ENCODE peak calls at places on chromosomes 6 and 20, in four cellular contexts. C is esophagus squamous epithelium, J is GM23248, F is uterus. I is an unnamed sample.

GRCh38 chr6:33439956-33440648 is 14.3 kb upstream of the ZBTB9 start:
- DNase-seq in C (no peak), J (peak), F (no peak), I (no peak)

GRCh38 chr6:37624606-37625574 is 72.8 kb downstream of the MDGA1 start:
- DNase-seq in C (no peak), J (peak), F (peak), I (no peak)

GRCh38 chr6:69390125-69390524 is 406.7 kb downstream of the LMBRD1 start:
- DNase-seq in C (no peak), J (no peak), F (no peak), I (no peak)

GRCh38 chr6:90472716-90473115 is 114.2 kb downstream of the MAP3K7 start:
- DNase-seq in C (no peak), J (no peak), F (no peak), I (no peak)

GRCh38 chr20:24779886-24780285 is 169.2 kb upstream of the CST7 start:
- DNase-seq in C (no peak), J (no peak), F (no peak), I (no peak)

GRCh38 chr6:2482773-2483172 is 237.4 kb upstream of the GMDS start:
- DNase-seq in C (no peak), J (no peak), F (no peak), I (no peak)

GRCh38 chr6:152261179-152261578 is 376.0 kb downstream of the SYNE1 start:
- DNase-seq in C (no peak), J (no peak), F (no peak), I (no peak)

GRCh38 chr6:110488606-110489005 is 12.2 kb upstream of the SLC22A16 start:
- DNase-seq in C (no peak), J (no peak), F (no peak), I (no peak)

GRCh38 chr6:26016326-26017275 is 54.0 kb downstream of the TRIM38 start:
- DNase-seq in C (no peak), J (peak), F (peak), I (no peak)

GRCh38 chr6:32945106-32945761 is 4.4 kb upstream of the HLA-DMB start:
- DNase-seq in C (no peak), J (peak), F (no peak), I (no peak)

GRCh38 chr6:44386929-44387345 is 569 bp upstream of the CDC5L start:
- DNase-seq in C (no peak), J (peak), F (peak), I (no peak)

GRCh38 chr6:53830356-53830755 is 35.6 kb downstream of the LRRC1 start:
- DNase-seq in C (no peak), J (no peak), F (no peak), I (no peak)

GRCh38 chr20:50346372-50347347 is 156.0 kb downstream of the CEBPB start:
- DNase-seq in C (no peak), J (peak), F (peak), I (peak)

GRCh38 chr20:52972190-52972937 is at the start of gene TSHZ2:
- DNase-seq in C (peak), J (peak), F (peak), I (no peak)

GRCh38 chr20:52975024-52975732 is 3.0 kb downstream of the TSHZ2 start:
- DNase-seq in C (no peak), J (peak), F (no peak), I (no peak)

GRCh38 chr20:52971498-52972189 is 514 bp upstream of the TSHZ2 start:
- DNase-seq in C (no peak), J (no peak), F (no peak), I (no peak)

GRCh38 chr20:52974155-52974554 is 2.0 kb downstream of the TSHZ2 start:
- DNase-seq in C (no peak), J (peak), F (no peak), I (no peak)

GRCh38 chr20:52972965-52973819 is 1.0 kb downstream of the TSHZ2 start:
- DNase-seq in C (no peak), J (peak), F (peak), I (no peak)
- H3K4me3 ChIP-seq in C (peak), J (peak), F (peak), I (peak)

DNA sequence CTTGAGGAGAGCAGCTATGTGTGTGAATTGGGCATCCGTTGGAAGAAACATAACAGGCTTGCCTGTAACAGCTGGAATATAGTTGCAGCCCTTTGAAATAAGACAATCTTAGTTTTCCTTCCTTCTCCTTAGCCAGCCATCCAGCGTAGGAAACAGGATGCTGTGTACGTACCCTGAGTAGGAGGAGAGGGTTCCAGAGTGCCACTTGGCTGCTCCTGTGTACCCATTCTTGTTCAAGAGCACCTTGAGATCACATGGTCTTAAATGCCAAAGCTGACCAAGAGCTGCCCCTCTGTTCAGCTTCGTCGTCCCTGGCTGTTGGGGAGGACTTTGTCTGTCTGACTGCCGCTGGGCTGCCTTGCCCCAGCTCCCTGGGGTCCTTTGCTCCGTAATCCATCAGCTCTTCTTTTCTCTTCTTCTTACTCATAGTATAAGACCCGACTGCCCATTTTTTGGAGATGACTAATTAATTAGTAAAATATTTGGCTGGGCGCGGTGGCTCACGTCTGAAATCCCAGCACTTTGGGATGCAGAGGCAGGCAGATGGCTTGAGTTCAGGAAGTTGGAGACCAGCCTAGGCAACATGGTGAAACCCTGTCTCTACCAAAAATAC is 49.0 kb downstream of the RREB1 start:
- DNase-seq in C (no peak), J (peak), F (no peak), I (no peak)
- H3K4me3 ChIP-seq in C (no peak), J (peak), F (no peak), I (no peak)

DNA sequence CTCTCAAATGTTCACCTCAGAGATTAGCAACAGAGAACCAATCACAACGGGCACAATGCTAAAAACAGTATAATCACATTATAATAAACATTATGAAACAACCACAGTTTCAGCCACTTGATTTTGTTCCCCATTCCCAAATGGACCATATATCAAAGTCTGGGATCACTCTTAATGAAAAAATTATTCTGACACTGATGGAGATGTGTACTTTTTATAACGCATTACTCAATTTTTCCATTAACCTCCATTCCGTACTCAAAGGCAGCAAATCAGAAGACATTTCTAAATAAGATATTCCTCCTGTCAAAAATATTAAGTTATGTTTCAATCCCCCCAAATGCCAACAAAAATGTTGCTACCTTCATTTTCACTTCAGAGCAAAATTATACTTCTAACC is 2.8 kb downstream of the CPNE1 start:
- DNase-seq in C (no peak), J (no peak), F (no peak), I (no peak)
- H3K4me3 ChIP-seq in C (peak), J (peak), F (no peak), I (peak)

DNA sequence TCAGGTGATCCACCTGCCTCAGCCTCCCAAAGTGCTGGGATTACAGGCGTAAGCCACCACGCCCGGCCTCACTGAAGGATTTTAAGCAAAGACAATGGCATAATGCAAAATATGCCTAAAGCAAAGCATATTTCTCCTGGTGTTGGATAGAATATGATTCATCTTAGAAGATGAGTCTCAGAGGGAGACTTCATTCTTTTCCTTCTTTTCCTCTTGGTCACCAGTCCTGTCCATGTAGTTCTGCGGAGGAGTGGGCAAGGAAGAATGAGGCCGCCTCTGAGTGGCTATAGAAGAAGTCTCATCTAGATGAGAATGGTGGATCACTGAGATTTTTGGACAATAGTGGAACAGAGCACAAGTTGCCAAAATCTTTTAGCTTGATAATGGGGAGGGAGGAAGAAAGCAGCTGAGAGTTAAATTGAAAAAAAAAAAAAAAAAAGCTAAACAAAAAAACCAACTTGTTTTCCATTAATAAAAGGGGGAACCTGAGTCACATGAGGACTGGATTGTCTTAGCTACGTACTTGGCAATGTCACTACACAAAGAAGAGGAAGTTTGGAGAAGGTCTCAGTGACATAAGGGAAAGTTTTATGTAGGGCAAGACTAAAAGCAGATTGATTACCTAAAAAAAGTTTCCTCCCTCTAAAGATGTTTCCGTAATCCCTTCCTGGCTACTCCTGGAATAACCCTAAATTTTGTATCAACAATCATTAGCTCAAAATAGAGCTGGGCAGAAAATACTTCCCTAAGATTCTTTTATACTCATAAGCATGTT is 5.9 kb downstream of the CD83 start:
- DNase-seq in C (no peak), J (peak), F (no peak), I (no peak)
- H3K4me3 ChIP-seq in C (no peak), J (no peak), F (no peak), I (no peak)

GRCh38 chr6:11900662-11901598 is 111.2 kb upstream of the HIVEP1 start:
- DNase-seq in C (no peak), J (no peak), F (no peak), I (no peak)
- H3K4me3 ChIP-seq in C (no peak), J (no peak), F (no peak), I (no peak)

GRCh38 chr20:19349879-19350278 is 137.4 kb downstream of the SLC24A3 start:
- DNase-seq in C (no peak), J (no peak), F (no peak), I (no peak)

GRCh38 chr20:19351542-19351941 is 139.1 kb downstream of the SLC24A3 start:
- DNase-seq in C (no peak), J (no peak), F (no peak), I (no peak)

GRCh38 chr20:19348582-19348981 is 136.1 kb downstream of the SLC24A3 start:
- DNase-seq in C (no peak), J (no peak), F (no peak), I (no peak)

GRCh38 chr20:19347943-19348456 is 135.6 kb downstream of the SLC24A3 start:
- DNase-seq in C (no peak), J (no peak), F (no peak), I (no peak)
- H3K4me3 ChIP-seq in C (no peak), J (no peak), F (no peak), I (no peak)

GRCh38 chr6:48111575-48111974 is 578 bp upstream of the PTCHD4 start:
- DNase-seq in C (no peak), J (no peak), F (no peak), I (no peak)

GRCh38 chr6:48111143-48111506 is at the start of gene PTCHD4:
- DNase-seq in C (no peak), J (peak), F (no peak), I (no peak)

GRCh38 chr6:48110436-48111142 is 408 bp downstream of the PTCHD4 start:
- DNase-seq in C (no peak), J (no peak), F (no peak), I (no peak)

GRCh38 chr6:48113130-48113529 is 2.1 kb upstream of the PTCHD4 start:
- DNase-seq in C (no peak), J (no peak), F (no peak), I (no peak)

DNA sequence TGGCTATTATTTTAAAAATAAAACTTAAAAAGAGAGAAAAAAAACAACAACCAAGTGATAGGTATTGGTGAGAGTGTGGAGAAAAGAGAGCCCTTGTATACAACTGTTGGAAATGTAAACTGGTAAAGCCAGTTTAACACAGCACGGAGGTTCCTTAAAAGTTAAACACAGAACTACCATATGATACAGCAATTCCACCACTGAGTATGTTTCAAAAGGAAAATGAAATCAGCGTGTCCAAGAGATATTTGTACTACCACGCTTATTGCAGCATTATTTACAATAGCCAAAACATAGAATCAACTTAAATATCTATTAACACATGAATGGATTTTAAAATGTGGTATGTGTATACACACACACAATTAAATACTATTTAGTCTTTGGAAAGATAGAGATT is 1.1 kb downstream of the PTCHD4 start:
- DNase-seq in C (no peak), J (peak), F (no peak), I (no peak)
- H3K4me3 ChIP-seq in C (peak), J (peak), F (no peak), I (peak)

GRCh38 chr6:20271818-20272217 is 59.5 kb upstream of the MBOAT1 start:
- DNase-seq in C (no peak), J (no peak), F (no peak), I (no peak)
- H3K4me3 ChIP-seq in C (no peak), J (no peak), F (no peak), I (no peak)

DNA sequence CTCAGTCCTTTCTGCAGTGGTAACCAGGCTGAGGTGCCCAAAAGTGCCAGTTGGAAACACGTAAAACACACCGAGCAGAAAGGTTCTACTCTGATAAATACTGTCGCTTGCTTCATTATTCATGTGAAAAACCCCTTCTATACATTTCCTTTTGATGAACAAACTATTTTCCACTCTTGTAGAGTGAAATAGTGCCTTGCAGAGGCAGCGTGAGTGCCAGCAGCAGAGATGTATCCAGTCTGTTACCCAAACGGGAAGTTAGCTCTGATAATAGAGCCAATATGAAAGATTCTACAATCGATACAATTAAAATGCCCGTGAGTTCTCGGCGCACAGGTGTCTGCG is 1.5 kb downstream of the ZBTB46 start:
- DNase-seq in C (no peak), J (no peak), F (no peak), I (no peak)
- H3K4me3 ChIP-seq in C (peak), J (peak), F (peak), I (peak)

DNA sequence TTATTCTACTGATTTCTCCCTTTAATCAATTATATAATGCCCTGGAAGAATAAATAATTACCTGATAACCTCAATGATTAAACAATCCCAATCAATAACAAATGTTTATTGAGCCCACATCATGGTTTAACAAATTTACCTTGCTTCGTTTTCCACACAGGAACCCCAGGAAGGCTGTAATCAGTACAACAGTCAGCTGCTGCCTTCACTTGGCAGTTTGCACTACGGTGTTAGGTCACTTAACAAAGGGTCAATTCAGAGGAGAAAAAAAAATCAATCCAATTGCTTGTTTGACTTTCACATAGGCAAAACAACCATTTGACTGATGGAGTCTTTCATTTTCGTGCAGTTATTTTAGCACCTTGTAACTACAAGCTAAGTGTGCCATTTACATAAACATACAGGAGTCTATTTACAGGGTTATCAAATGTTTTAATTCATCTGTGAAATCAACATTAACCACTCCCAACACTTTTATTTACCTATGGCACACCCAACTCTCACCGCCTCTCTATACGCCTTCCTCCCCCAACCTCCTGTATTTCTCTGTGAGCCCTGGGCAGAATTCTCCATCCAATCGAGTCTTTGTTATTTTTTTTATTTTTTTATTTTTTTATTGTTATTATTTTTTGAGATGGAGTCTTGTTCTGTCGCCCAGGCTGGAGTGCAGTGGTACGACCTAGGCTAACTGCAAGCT is 140.4 kb upstream of the TAB2 start:
- DNase-seq in C (no peak), J (no peak), F (no peak), I (no peak)
- H3K4me3 ChIP-seq in C (no peak), J (no peak), F (no peak), I (no peak)